ENCODE peak calls at places on chromosome 14, in seven cellular contexts. P, S, D, W, Q, H and L are unnamed samples.

GRCh38 chr14:89226789-89227489 is 190.1 kb downstream of the FOXN3 start:
- DNase-seq in S (peak), Q (no peak), W (no peak), D (no peak), H (no peak), P (no peak), L (no peak)

GRCh38 chr14:72049462-72049861 is 117.2 kb downstream of the RGS6 start:
- DNase-seq in P (no peak), H (no peak), Q (no peak), S (no peak), D (peak), W (peak), L (no peak)

GRCh38 chr14:21023174-21023573 is 1.7 kb downstream of the NDRG2 start:
- DNase-seq in H (no peak), S (no peak), Q (no peak), W (no peak), P (no peak), D (no peak), L (no peak)

GRCh38 chr14:56119221-56119967 is 1.2 kb downstream of the PELI2 start:
- DNase-seq in W (peak), D (peak), S (peak), Q (no peak), P (no peak), H (no peak), L (no peak)

GRCh38 chr14:58430156-58430555 is 2.6 kb downstream of the KIAA0586 start:
- DNase-seq in S (peak), H (no peak), D (no peak), W (no peak), Q (no peak), P (peak), L (no peak)

GRCh38 chr14:90660865-90661570 is 155.2 kb downstream of the TTC7B start:
- DNase-seq in S (no peak), D (no peak), W (no peak), H (no peak), P (no peak), Q (no peak), L (no peak)

GRCh38 chr14:99687284-99688209 is 3.4 kb downstream of the CYP46A1 start:
- DNase-seq in D (peak), W (no peak), S (no peak), Q (no peak), P (no peak), H (no peak), L (no peak)

GRCh38 chr14:75120546-75121291 is 6.1 kb downstream of the NEK9 start:
- DNase-seq in H (no peak), P (no peak), S (no peak), Q (no peak), D (no peak), W (no peak), L (no peak)

GRCh38 chr14:93939304-93940229 is 12.4 kb downstream of the FAM181A start:
- DNase-seq in W (peak), S (peak), D (peak), P (no peak), Q (no peak), H (peak), L (no peak)

GRCh38 chr14:68627050-68627867 is 165.6 kb downstream of the ZFP36L1 start:
- DNase-seq in S (no peak), W (no peak), H (no peak), Q (peak), P (no peak), D (no peak), L (peak)

GRCh38 chr14:88542857-88543795 is 11.7 kb downstream of the PTPN21 start:
- DNase-seq in W (no peak), H (no peak), D (no peak), P (no peak), Q (no peak), S (no peak), L (no peak)

GRCh38 chr14:31945074-31945613 is 132.0 kb upstream of the ARHGAP5 start:
- DNase-seq in W (no peak), S (no peak), P (no peak), Q (no peak), H (peak), D (no peak), L (no peak)

GRCh38 chr14:76924363-76925151 is 98.3 kb downstream of the LRRC74A start:
- DNase-seq in W (peak), D (peak), S (no peak), H (peak), P (no peak), Q (peak), L (no peak)

GRCh38 chr14:96567289-96567899 is 65.2 kb downstream of the PAPOLA start:
- DNase-seq in Q (no peak), P (no peak), H (peak), W (no peak), D (no peak), S (peak), L (peak)

GRCh38 chr14:68317239-68317638 is 475.6 kb downstream of the ZFP36L1 start:
- DNase-seq in H (no peak), P (no peak), Q (no peak), W (no peak), S (no peak), D (no peak), L (no peak)

GRCh38 chr14:90676356-90676755 is 139.9 kb downstream of the TTC7B start:
- DNase-seq in S (no peak), W (no peak), Q (no peak), D (no peak), H (no peak), P (no peak), L (no peak)

GRCh38 chr14:75831971-75832370 is 149.8 kb downstream of the TGFB3 start:
- DNase-seq in D (no peak), W (no peak), P (no peak), S (peak), H (no peak), Q (no peak), L (no peak)

GRCh38 chr14:101173698-101174521 is 270.4 kb upstream of the RTL1 start:
- DNase-seq in W (no peak), D (no peak), H (no peak), P (no peak), Q (no peak), S (no peak), L (no peak)

GRCh38 chr14:104924421-104925213 is at the start of gene PLD4:
- DNase-seq in H (no peak), D (no peak), W (no peak), Q (no peak), P (no peak), S (no peak), L (no peak)

GRCh38 chr14:96039633-96040311 is 610 bp downstream of the C14orf132 start:
- DNase-seq in Q (no peak), S (peak), D (peak), H (peak), W (peak), P (no peak), L (no peak)

GRCh38 chr14:105864651-105865265 is 338.4 kb downstream of the TMEM121 start:
- DNase-seq in D (peak), P (no peak), Q (no peak), H (no peak), W (no peak), S (no peak), L (no peak)

GRCh38 chr14:100898935-100899840 is 4.3 kb downstream of the RTL1 start:
- DNase-seq in P (no peak), W (no peak), Q (no peak), D (no peak), H (peak), S (no peak), L (no peak)

GRCh38 chr14:79568566-79568965 is 642.7 kb downstream of the DIO2 start:
- DNase-seq in S (no peak), H (no peak), D (no peak), W (no peak), Q (no peak), P (no peak), L (no peak)

GRCh38 chr14:26191123-26191522 is 406.7 kb downstream of the NOVA1 start:
- DNase-seq in P (no peak), S (peak), Q (no peak), W (no peak), D (no peak), H (no peak), L (no peak)

GRCh38 chr14:44505588-44505987 is 1.5 kb downstream of the FSCB start:
- DNase-seq in W (no peak), P (no peak), H (no peak), Q (no peak), S (no peak), D (no peak), L (no peak)

GRCh38 chr14:99784508-99784907 is 8.7 kb upstream of the EML1 start:
- DNase-seq in S (no peak), W (no peak), H (no peak), Q (no peak), D (no peak), P (no peak), L (no peak)

GRCh38 chr14:57889245-57889644 is 23.4 kb upstream of the SLC35F4 start:
- DNase-seq in S (peak), H (no peak), Q (peak), W (no peak), D (no peak), P (peak), L (peak)

GRCh38 chr14:45251912-45252311 is 1.1 kb downstream of the MIS18BP1 start:
- DNase-seq in P (no peak), H (no peak), D (no peak), S (peak), Q (no peak), W (no peak), L (no peak)

GRCh38 chr14:34944744-34945143 is 38.0 kb upstream of the SRP54 start:
- DNase-seq in H (no peak), W (no peak), S (no peak), P (no peak), D (no peak), Q (no peak), L (no peak)

GRCh38 chr14:102778616-102779351 is 1.5 kb downstream of the TRAF3 start:
- DNase-seq in D (no peak), W (peak), S (no peak), P (no peak), Q (no peak), H (no peak), L (no peak)

GRCh38 chr14:91283666-91284065 is 39.2 kb upstream of the GPR68 start:
- DNase-seq in W (no peak), S (no peak), P (no peak), H (no peak), D (no peak), Q (no peak), L (no peak)

GRCh38 chr14:64719601-64720000 is 15.4 kb downstream of the PLEKHG3 start:
- DNase-seq in S (no peak), P (no peak), D (no peak), W (no peak), H (no peak), Q (no peak), L (no peak)

GRCh38 chr14:65098586-65098985 is 3.7 kb downstream of the MAX start:
- DNase-seq in S (peak), P (no peak), W (no peak), H (no peak), Q (no peak), D (no peak), L (no peak)

GRCh38 chr14:105711841-105712460 is 185.6 kb downstream of the TMEM121 start:
- DNase-seq in S (no peak), D (no peak), W (no peak), P (no peak), Q (no peak), H (no peak), L (no peak)

GRCh38 chr14:81710232-81710845 is 176.7 kb upstream of the SEL1L start:
- DNase-seq in S (peak), H (peak), P (no peak), D (no peak), W (peak), Q (peak), L (peak)

GRCh38 chr14:68822132-68822651 is 29.3 kb upstream of the ZFP36L1 start:
- DNase-seq in Q (no peak), W (no peak), S (no peak), H (no peak), P (no peak), D (no peak), L (no peak)